ENCODE peak calls at places on chromosomes 5 and 9, in six cellular contexts. M is Calu3, L is endothelial cell, B is Panc1, E is GM20000, W is right lobe of liver. U is an unnamed sample.
A peak's percentile ranks its signal among the peaks of the same experiment; 100 is the strongest.

GRCh38 chr5:81125959-81126358 is 107.2 kb upstream of the CKMT2 start:
- DNase-seq in M (no peak), L (no peak), B (no peak), E (no peak), W (peak; percentile 92), U (no peak)

GRCh38 chr5:11851402-11851801 is 52.8 kb downstream of the CTNND2 start:
- DNase-seq in M (peak; percentile 39), L (no peak), B (no peak), E (no peak), W (no peak), U (no peak)

GRCh38 chr9:114124666-114125580 is 25.8 kb upstream of the KIF12 start:
- DNase-seq in M (no peak), L (no peak), B (no peak), E (no peak), W (no peak), U (no peak)

GRCh38 chr5:142931896-142932686 is 161.9 kb downstream of the ARHGAP26 start:
- DNase-seq in M (no peak), L (no peak), B (no peak), E (no peak), W (no peak), U (no peak)

GRCh38 chr9:106859957-106860715 is 2.8 kb upstream of the ZNF462 start:
- DNase-seq in M (peak; percentile 24), L (peak; percentile 63), B (no peak), E (no peak), W (peak; percentile 56), U (peak; percentile 12)

GRCh38 chr5:29811914-29812679 is 1381.4 kb upstream of the CDH6 start:
- DNase-seq in M (no peak), L (no peak), B (no peak), E (no peak), W (no peak), U (no peak)

GRCh38 chr5:180908998-180909731 is 10.2 kb downstream of the BTNL8 start:
- DNase-seq in M (no peak), L (no peak), B (no peak), E (no peak), W (no peak), U (no peak)

GRCh38 chr5:175460126-175460525 is 16.1 kb upstream of the DRD1 start:
- DNase-seq in M (no peak), L (no peak), B (no peak), E (no peak), W (no peak), U (no peak)

GRCh38 chr9:131943397-131943796 is 136.3 kb downstream of the MED27 start:
- DNase-seq in M (no peak), L (no peak), B (no peak), E (no peak), W (no peak), U (no peak)

GRCh38 chr9:95477441-95477840 is 39.3 kb downstream of the PTCH1 start:
- DNase-seq in M (no peak), L (no peak), B (no peak), E (no peak), W (no peak), U (no peak)

GRCh38 chr5:17305964-17306725 is 88.7 kb downstream of the BASP1 start:
- DNase-seq in M (peak; percentile 26), L (no peak), B (peak; percentile 57), E (no peak), W (peak; percentile 59), U (no peak)

GRCh38 chr9:72362118-72362531 is 2.9 kb downstream of the ZFAND5 start:
- DNase-seq in M (no peak), L (no peak), B (no peak), E (no peak), W (no peak), U (no peak)

GRCh38 chr9:137491735-137492432 is 32.8 kb upstream of the NSMF start:
- DNase-seq in M (no peak), L (no peak), B (no peak), E (no peak), W (no peak), U (no peak)

GRCh38 chr9:108664309-108665255 is 191.2 kb downstream of the ACTL7B start:
- DNase-seq in M (no peak), L (no peak), B (no peak), E (no peak), W (no peak), U (no peak)

GRCh38 chr5:21219966-21220365 is 1232.0 kb upstream of the CDH18 start:
- DNase-seq in M (no peak), L (no peak), B (no peak), E (no peak), W (no peak), U (no peak)

GRCh38 chr9:92098638-92099037 is 16.6 kb downstream of the SPTLC1 start:
- DNase-seq in M (no peak), L (no peak), B (no peak), E (peak; percentile 36), W (no peak), U (peak; percentile 35)

GRCh38 chr5:151084363-151084762 is 3.5 kb upstream of the TNIP1 start:
- DNase-seq in M (no peak), L (no peak), B (no peak), E (no peak), W (no peak), U (no peak)

GRCh38 chr5:139745121-139745799 is 50.3 kb upstream of the PSD2 start:
- DNase-seq in M (peak; percentile 57), L (no peak), B (no peak), E (no peak), W (no peak), U (no peak)

GRCh38 chr9:124306098-124306735 is 48.5 kb downstream of the NEK6 start:
- DNase-seq in M (no peak), L (no peak), B (peak; percentile 57), E (no peak), W (no peak), U (no peak)

GRCh38 chr9:124741681-124742080 is 29.4 kb downstream of the NR6A1 start:
- DNase-seq in M (no peak), L (no peak), B (no peak), E (no peak), W (no peak), U (no peak)

GRCh38 chr9:137064027-137064879 is 6.1 kb downstream of the SAPCD2 start:
- DNase-seq in M (peak; percentile 68), L (peak; percentile 77), B (no peak), E (peak; percentile 81), W (peak; percentile 82), U (peak; percentile 74)

GRCh38 chr9:130872912-130873503 is 23.6 kb downstream of the QRFP start:
- DNase-seq in M (no peak), L (no peak), B (no peak), E (no peak), W (peak; percentile 86), U (no peak)

GRCh38 chr9:126805546-126806262 is 864 bp downstream of the ZBTB43 start:
- DNase-seq in M (peak; percentile 52), L (no peak), B (no peak), E (peak; percentile 76), W (peak; percentile 77), U (peak; percentile 67)

GRCh38 chr5:73218552-73219171 is 45.7 kb downstream of the TMEM174 start:
- DNase-seq in M (peak; percentile 42), L (no peak), B (no peak), E (no peak), W (no peak), U (no peak)
- TF ChIP-seq CTCF in M (peak; percentile 55), L (peak; percentile 52), B (peak; percentile 76), E (no peak), W (peak; percentile 8), U (no peak)

GRCh38 chr9:25716220-25716872 is 38.1 kb upstream of the TUSC1 start:
- DNase-seq in M (peak; percentile 29), L (peak; percentile 5), B (no peak), E (no peak), W (no peak), U (no peak)
- TF ChIP-seq CTCF in M (no peak), L (no peak), B (peak; percentile 32), E (no peak), W (peak; percentile 54), U (no peak)

GRCh38 chr5:60788863-60789513 is 55.1 kb downstream of the ELOVL7 start:
- DNase-seq in M (no peak), L (no peak), B (no peak), E (no peak), W (no peak), U (no peak)

GRCh38 chr5:60797482-60798153 is 46.5 kb downstream of the ELOVL7 start:
- DNase-seq in M (no peak), L (no peak), B (no peak), E (no peak), W (no peak), U (no peak)

GRCh38 chr5:60794691-60795090 is 49.4 kb downstream of the ELOVL7 start:
- DNase-seq in M (no peak), L (no peak), B (no peak), E (no peak), W (no peak), U (no peak)

GRCh38 chr5:60789541-60789940 is 54.5 kb downstream of the ELOVL7 start:
- DNase-seq in M (no peak), L (no peak), B (no peak), E (no peak), W (no peak), U (no peak)

GRCh38 chr5:60792438-60792837 is 51.6 kb downstream of the ELOVL7 start:
- DNase-seq in M (no peak), L (no peak), B (no peak), E (no peak), W (no peak), U (no peak)
- TF ChIP-seq CTCF in M (no peak), L (no peak), B (no peak), E (no peak), W (no peak), U (no peak)

GRCh38 chr5:87147441-87147840 is 120.2 kb upstream of the RASA1 start:
- DNase-seq in M (no peak), L (no peak), B (no peak), E (no peak), W (no peak), U (no peak)
- TF ChIP-seq CTCF in M (no peak), L (no peak), B (no peak), E (no peak), W (no peak), U (no peak)

GRCh38 chr5:128536229-128536860 is 1.7 kb downstream of the FBN2 start:
- DNase-seq in M (no peak), L (peak; percentile 23), B (no peak), E (no peak), W (no peak), U (no peak)
- TF ChIP-seq CTCF in M (no peak), L (no peak), B (no peak), E (no peak), W (no peak), U (no peak)

U was measured in GM13976.